ENCODE peak calls at places on chromosomes 13 and 19, in four cellular contexts. Q, O, Z and M are unnamed samples. For H3K36me3 and H3K9me3, the result is how much of the 10 kb centered on the place peaks cover.

GRCh38 chr13:28792992-28793391 is 27.1 kb upstream of the MTUS2 start:
- DNase-seq in Q (peak), O (no peak), Z (no peak), M (no peak)

GRCh38 chr19:51259348-51260245 is 8.7 kb downstream of the SIGLECL1 start:
- DNase-seq in Z (no peak), Q (peak), O (peak), M (peak)

GRCh38 chr13:47903836-47904235 is 97.2 kb downstream of the SUCLA2 start:
- DNase-seq in Q (peak), O (no peak), Z (no peak), M (peak)

GRCh38 chr13:113009743-113010509 is 40.9 kb downstream of the MCF2L start:
- DNase-seq in Z (no peak), O (no peak), Q (no peak), M (no peak)

GRCh38 chr13:41608111-41608510 is 150.8 kb downstream of the RGCC start:
- DNase-seq in Z (no peak), O (no peak), Q (no peak), M (no peak)

GRCh38 chr19:46118136-46118535 is 6.4 kb downstream of the IGFL3 start:
- DNase-seq in Q (no peak), O (no peak), Z (no peak), M (no peak)

GRCh38 chr19:797528-798414 is 519 bp downstream of the PTBP1 start:
- DNase-seq in Q (peak), Z (peak), O (peak), M (peak)

GRCh38 chr19:28502879-28503734 is 709.8 kb downstream of the UQCRFS1 start:
- DNase-seq in O (no peak), Q (no peak), Z (no peak), M (no peak)

GRCh38 chr13:110447801-110448200 is 113.7 kb downstream of the RAB20 start:
- DNase-seq in O (no peak), Q (no peak), Z (no peak), M (no peak)
- H3K36me3 ChIP-seq in O (half or more), Q (half or more), Z (under half), M (under half)

GRCh38 chr19:9150650-9151049 is 10.5 kb downstream of the ZNF317 start:
- DNase-seq in O (no peak), Q (no peak), Z (no peak), M (no peak)
- H3K9me3 ChIP-seq in O (half or more), Q (half or more), Z (under half), M (under half)

DNA sequence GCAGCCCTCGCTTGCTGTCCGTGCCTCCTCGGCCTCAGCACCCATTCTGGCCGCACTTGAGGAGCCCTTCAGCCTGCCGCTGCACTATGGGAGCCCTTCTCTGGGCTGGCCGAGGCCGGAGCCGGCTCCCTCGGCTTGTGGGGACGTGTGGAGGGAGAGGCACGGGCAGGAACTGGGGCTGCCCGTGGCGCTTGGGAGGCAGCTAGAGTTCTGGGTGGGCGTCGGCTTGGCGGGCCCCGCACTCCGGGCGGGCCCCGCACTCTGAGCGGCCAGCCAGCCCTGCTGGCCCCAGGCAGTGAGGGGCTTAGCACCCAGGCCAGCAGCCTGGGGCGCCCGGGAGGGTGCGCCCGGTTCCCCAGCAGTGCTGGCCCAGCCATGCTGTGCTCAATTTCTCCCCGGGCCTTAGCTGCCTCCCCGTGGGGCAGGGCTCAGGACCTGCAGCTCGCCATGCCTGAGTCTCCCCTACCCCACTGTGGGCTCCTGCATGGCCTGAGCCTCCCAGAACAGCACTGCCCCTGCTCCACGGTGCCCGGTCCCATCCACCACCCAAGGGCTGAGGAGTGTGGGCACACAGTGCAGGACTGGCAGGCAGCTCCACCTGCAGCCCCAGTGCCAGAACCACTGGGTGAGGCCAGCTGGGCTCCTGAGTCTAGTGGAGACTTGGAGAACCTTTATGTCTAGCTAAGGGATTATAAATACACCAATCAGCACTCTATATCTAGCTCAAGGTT is 240.0 kb upstream of the PRR20A start:
- DNase-seq in Q (no peak), O (no peak), Z (no peak), M (no peak)
- H3K36me3 ChIP-seq in Q (under half), O (under half), Z (under half), M (under half)

GRCh38 chr19:15529774-15530372 is 21.5 kb downstream of the CYP4F22 start:
- DNase-seq in O (no peak), Z (no peak), Q (no peak), M (no peak)
- H3K9me3 ChIP-seq in O (under half), Z (under half), Q (under half), M (under half)

DNA sequence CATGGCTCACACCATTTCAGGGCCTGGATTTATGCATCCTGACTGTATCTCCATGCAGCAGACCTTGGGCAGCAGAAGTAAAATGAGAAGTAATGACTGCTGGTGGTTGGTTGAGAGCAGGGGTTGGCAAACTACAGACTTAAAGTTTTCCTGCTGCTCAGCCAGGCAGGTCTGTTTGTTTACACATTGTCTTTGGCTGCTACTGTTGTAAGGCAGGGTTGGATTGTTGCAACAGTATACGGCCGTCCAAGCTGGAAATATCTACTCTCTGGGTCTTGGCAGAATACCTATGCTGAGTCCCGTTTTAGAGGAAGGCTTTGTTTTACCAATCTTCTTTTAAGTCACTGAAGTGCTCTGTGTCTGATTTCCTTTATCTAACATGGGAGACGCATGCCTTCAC is 13.5 kb downstream of the SNRNP70 start:
- DNase-seq in O (no peak), Z (no peak), Q (no peak), M (no peak)
- H3K36me3 ChIP-seq in O (half or more), Z (under half), Q (half or more), M (half or more)

DNA sequence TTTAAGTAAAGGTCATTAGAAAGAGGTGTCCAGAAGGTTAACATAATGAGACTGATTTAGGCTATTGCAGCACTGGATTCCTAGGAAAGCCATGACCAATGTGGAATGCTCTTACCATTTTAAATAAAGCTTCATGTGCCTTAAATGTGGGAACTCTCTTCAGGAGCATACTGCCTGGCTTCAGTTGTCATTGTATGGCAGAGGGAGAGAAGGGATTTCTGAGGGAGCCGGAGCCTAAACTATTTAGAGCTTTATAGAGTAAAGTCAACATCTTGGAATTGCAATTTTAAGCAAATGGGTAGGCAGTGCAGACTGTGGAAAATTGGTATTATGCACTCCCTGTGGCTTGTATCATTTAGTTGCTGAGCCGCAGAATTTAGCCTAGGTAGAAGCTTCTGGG is 2041.4 kb downstream of the PCDH9 start:
- DNase-seq in O (no peak), Z (no peak), Q (no peak), M (no peak)
- H3K9me3 ChIP-seq in O (under half), Z (under half), Q (under half), M (under half)

GRCh38 chr13:39575641-39576238 is 27.3 kb downstream of the LHFPL6 start:
- DNase-seq in Q (no peak), O (no peak), Z (no peak), M (no peak)
- H3K36me3 ChIP-seq in Q (under half), O (half or more), Z (under half), M (under half)

GRCh38 chr19:44476559-44477408 is 23.5 kb downstream of the ZNF180 start:
- DNase-seq in O (no peak), Q (peak), Z (no peak), M (peak)
- H3K9me3 ChIP-seq in O (half or more), Q (half or more), Z (under half), M (half or more)